ENCODE peak calls at places on chromosome 3, in nine cellular contexts. T is GM23248, L is fibroblast of lung, H is HCT116, I is Karpas-422, X is HepG2, S is mammary epithelial cell, Q is PC-3, Z is IMR-90. O is an unnamed sample. For H3K9me3, the result is how much of the 10 kb centered on the place peaks cover.

GRCh38 chr3:11077466-11077865 is 76.8 kb upstream of the HRH1 start:
- DNase-seq in I (no peak), T (peak), L (peak), X (no peak), H (no peak), Q (peak), Z (peak), S (peak), O (no peak)

GRCh38 chr3:143716731-143717130 is 131.5 kb downstream of the SLC9A9 start:
- DNase-seq in T (peak), H (no peak), X (no peak), Q (no peak), Z (no peak), S (peak), I (no peak), L (no peak), O (no peak)

GRCh38 chr3:51682079-51682478 is 11.0 kb downstream of the TEX264 start:
- DNase-seq in S (peak), I (peak), T (peak), X (peak), Z (peak), H (peak), Q (peak), L (peak), O (peak)

GRCh38 chr3:53970656-53971055 is 79.0 kb upstream of the SELENOK start:
- DNase-seq in T (no peak), Q (peak), I (no peak), S (peak), H (no peak), X (no peak), Z (no peak), L (no peak), O (no peak)

GRCh38 chr3:16430717-16431630 is 82.5 kb downstream of the RFTN1 start:
- DNase-seq in I (peak), H (no peak), X (no peak), Z (no peak), L (no peak), S (no peak), T (no peak), Q (no peak), O (no peak)

GRCh38 chr3:121483290-121483689 is 62.5 kb downstream of the POLQ start:
- DNase-seq in X (no peak), Q (no peak), H (no peak), L (peak), S (peak), T (peak), I (no peak), Z (peak), O (no peak)

GRCh38 chr3:142981108-142981507 is 17.6 kb upstream of the PAQR9 start:
- DNase-seq in X (no peak), H (no peak), I (no peak), L (no peak), S (no peak), Z (no peak), T (no peak), Q (no peak), O (no peak)

GRCh38 chr3:161031134-161031533 is 74.0 kb downstream of the B3GALNT1 start:
- DNase-seq in Z (no peak), I (no peak), S (no peak), Q (peak), X (no peak), T (no peak), L (no peak), H (no peak), O (no peak)

GRCh38 chr3:24336101-24336500 is 158.5 kb downstream of the THRB start:
- DNase-seq in X (no peak), I (no peak), L (no peak), Q (no peak), Z (no peak), H (no peak), T (no peak), S (no peak), O (no peak)

GRCh38 chr3:45597166-45597565 is 2.6 kb downstream of the LIMD1 start:
- DNase-seq in L (peak), X (no peak), Q (peak), Z (peak), S (no peak), H (no peak), T (peak), I (no peak), O (no peak)

GRCh38 chr3:51637941-51638471 is 33.0 kb upstream of the TEX264 start:
- DNase-seq in T (peak), S (peak), I (peak), Z (peak), L (peak), X (peak), Q (peak), H (peak), O (peak)

GRCh38 chr3:159766563-159767185 is 222.0 kb upstream of the IL12A start:
- DNase-seq in Q (peak), X (no peak), Z (peak), T (peak), H (no peak), S (peak), I (no peak), L (peak), O (no peak)

DNA sequence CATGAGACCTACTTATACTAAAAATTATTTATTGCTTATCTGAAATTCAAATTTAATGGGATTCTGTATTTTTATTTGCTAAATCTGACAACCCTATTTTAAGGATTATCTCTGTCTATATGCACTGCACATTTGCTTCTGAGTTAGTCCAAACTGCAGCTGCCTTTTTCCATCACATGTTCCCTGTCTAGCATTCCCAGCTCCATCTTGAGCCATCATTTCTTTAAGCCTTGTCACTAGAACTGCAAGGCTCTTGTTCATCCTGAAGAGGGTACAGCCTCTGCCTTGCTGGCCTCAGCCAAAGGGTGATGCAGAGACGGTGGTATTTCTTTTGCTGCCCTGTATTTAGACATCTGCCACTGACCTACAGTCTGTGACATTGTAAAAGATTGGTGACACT is 125.8 kb upstream of the STT3B start:
- DNase-seq in Q (no peak), L (no peak), X (no peak), T (no peak), I (no peak), S (no peak), Z (no peak), H (no peak), O (no peak)
- H3K9me3 ChIP-seq in Q (under half), L (under half), X (under half), T (under half), I (under half), S (under half), Z (under half), H (under half), O (under half)

GRCh38 chr3:125061170-125061569 is 5.4 kb upstream of the HEG1 start:
- DNase-seq in T (peak), I (no peak), X (no peak), L (peak), Q (no peak), Z (peak), S (no peak), H (no peak), O (no peak)
- H3K9ac ChIP-seq in T (no peak), I (no peak), X (no peak), L (peak), Q (no peak), Z (peak), S (no peak), H (no peak), O (no peak)

DNA sequence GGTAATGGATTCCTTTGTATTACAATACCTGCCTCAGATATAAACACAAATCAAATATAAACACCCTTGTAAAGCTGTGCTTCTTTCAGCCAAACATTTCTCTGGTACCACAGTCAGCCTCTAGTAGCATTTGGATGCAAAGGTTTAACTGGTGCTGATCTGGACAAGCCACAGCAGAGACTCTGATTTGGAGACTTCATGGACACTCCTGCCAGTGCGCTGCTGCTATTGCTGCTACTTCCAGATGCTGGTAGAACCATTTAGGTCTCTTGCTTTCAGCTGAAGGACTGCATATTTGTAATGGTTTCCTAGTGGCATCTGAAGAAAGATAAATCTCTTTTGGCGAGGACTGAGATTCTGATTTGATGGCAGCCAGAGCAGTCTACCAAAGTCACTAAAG is 36.9 kb downstream of the NCK1 start:
- DNase-seq in L (no peak), T (no peak), H (no peak), Q (no peak), X (no peak), Z (peak), S (no peak), I (no peak), O (no peak)
- H3K9me3 ChIP-seq in L (under half), T (under half), H (under half), Q (under half), X (under half), Z (under half), S (under half), I (under half), O (under half)

GRCh38 chr3:169658311-169658931 is 5.1 kb downstream of the MECOM start:
- DNase-seq in S (no peak), H (no peak), T (no peak), Q (no peak), Z (peak), X (no peak), L (peak), I (no peak), O (no peak)
- H3K9ac ChIP-seq in S (no peak), H (no peak), T (no peak), Q (no peak), Z (no peak), X (no peak), L (no peak), I (no peak), O (no peak)

DNA sequence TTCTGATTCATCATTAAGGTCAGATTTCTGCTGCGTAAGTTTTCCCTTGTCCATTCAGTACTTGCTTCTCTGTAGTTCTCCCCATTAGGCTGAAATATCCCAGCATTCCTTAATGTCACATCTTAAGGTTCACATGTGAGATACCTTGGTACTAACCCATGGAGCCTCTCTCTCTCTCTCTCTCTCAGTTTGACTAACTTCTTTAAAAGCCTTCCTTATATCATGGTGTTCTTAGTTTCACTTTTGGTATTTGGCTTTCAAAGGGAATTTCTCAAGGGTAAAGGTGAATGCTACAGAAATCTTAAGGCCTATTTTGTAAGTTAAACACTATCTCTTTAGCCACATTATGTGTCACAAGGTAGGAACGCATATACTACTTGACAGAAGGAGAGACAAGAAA is 427.3 kb upstream of the ZNF717 start:
- DNase-seq in L (no peak), H (no peak), X (no peak), S (no peak), T (no peak), Z (no peak), I (no peak), Q (no peak), O (no peak)
- H3K9me3 ChIP-seq in L (under half), H (under half), X (under half), S (under half), T (under half), Z (under half), I (under half), Q (under half), O (under half)

O was measured in keratinocyte.